ENCODE peak calls at places on chromosome 6, in six cellular contexts. One of them, this sample, is unnamed.

GRCh38 chr6:161273752-161274487 is at the start of gene AGPAT4:
- DNase-seq in ELR: peak; percentile 98
- DNase-seq in hypothalamus: peak; percentile 19
- DNase-seq in stimulated activated CD4-positive, alpha-beta T cell treated with anti-CD3 and anti-CD28 coated beads, Interleukin-15, amount 100 ng/mL, for 1 hour: peak; percentile 34
- DNase-seq in progenitor cell of endocrine pancreas: peak; percentile 34
- DNase-seq in effector memory CD4-positive, alpha-beta T cell: peak; percentile 59
- DNase-seq in this sample: peak; percentile 98

GRCh38 chr6:72218125-72218524 is 331.8 kb downstream of the RIMS1 start:
- DNase-seq in stimulated activated CD4-positive, alpha-beta T cell treated with anti-CD3 and anti-CD28 coated beads, Interleukin-15, amount 100 ng/mL, for 1 hour: no peak
- DNase-seq in hypothalamus: no peak
- DNase-seq in effector memory CD4-positive, alpha-beta T cell: no peak
- DNase-seq in ELR: peak; percentile 68
- DNase-seq in progenitor cell of endocrine pancreas: peak; percentile 32
- DNase-seq in this sample: peak; percentile 59

GRCh38 chr6:13524801-13525508 is 37.6 kb upstream of the GFOD1 start:
- DNase-seq in ELR: no peak
- DNase-seq in effector memory CD4-positive, alpha-beta T cell: no peak
- DNase-seq in stimulated activated CD4-positive, alpha-beta T cell treated with anti-CD3 and anti-CD28 coated beads, Interleukin-15, amount 100 ng/mL, for 1 hour: no peak
- DNase-seq in progenitor cell of endocrine pancreas: no peak
- DNase-seq in hypothalamus: no peak
- DNase-seq in this sample: no peak

GRCh38 chr6:162976141-162976540 is 248.4 kb downstream of the PACRG start:
- DNase-seq in effector memory CD4-positive, alpha-beta T cell: no peak
- DNase-seq in ELR: no peak
- DNase-seq in stimulated activated CD4-positive, alpha-beta T cell treated with anti-CD3 and anti-CD28 coated beads, Interleukin-15, amount 100 ng/mL, for 1 hour: no peak
- DNase-seq in progenitor cell of endocrine pancreas: no peak
- DNase-seq in hypothalamus: no peak
- DNase-seq in this sample: no peak

GRCh38 chr6:157314705-157315321 is 8.5 kb downstream of the TMEM242 start:
- DNase-seq in ELR: peak; percentile 86
- DNase-seq in progenitor cell of endocrine pancreas: no peak
- DNase-seq in hypothalamus: no peak
- DNase-seq in effector memory CD4-positive, alpha-beta T cell: no peak
- DNase-seq in stimulated activated CD4-positive, alpha-beta T cell treated with anti-CD3 and anti-CD28 coated beads, Interleukin-15, amount 100 ng/mL, for 1 hour: no peak
- DNase-seq in this sample: peak; percentile 89

GRCh38 chr6:75333811-75334210 is 49.2 kb upstream of the TMEM30A start:
- DNase-seq in hypothalamus: no peak
- DNase-seq in ELR: no peak
- DNase-seq in stimulated activated CD4-positive, alpha-beta T cell treated with anti-CD3 and anti-CD28 coated beads, Interleukin-15, amount 100 ng/mL, for 1 hour: no peak
- DNase-seq in effector memory CD4-positive, alpha-beta T cell: no peak
- DNase-seq in progenitor cell of endocrine pancreas: no peak
- DNase-seq in this sample: no peak

GRCh38 chr6:166862287-166862977 is 93.9 kb downstream of the RNASET2 start:
- DNase-seq in stimulated activated CD4-positive, alpha-beta T cell treated with anti-CD3 and anti-CD28 coated beads, Interleukin-15, amount 100 ng/mL, for 1 hour: no peak
- DNase-seq in effector memory CD4-positive, alpha-beta T cell: peak; percentile 10
- DNase-seq in ELR: no peak
- DNase-seq in progenitor cell of endocrine pancreas: peak; percentile 23
- DNase-seq in hypothalamus: no peak
- DNase-seq in this sample: no peak

GRCh38 chr6:33989016-33989854 is 156.7 kb downstream of the GRM4 start:
- DNase-seq in hypothalamus: no peak
- DNase-seq in ELR: no peak
- DNase-seq in effector memory CD4-positive, alpha-beta T cell: no peak
- DNase-seq in stimulated activated CD4-positive, alpha-beta T cell treated with anti-CD3 and anti-CD28 coated beads, Interleukin-15, amount 100 ng/mL, for 1 hour: no peak
- DNase-seq in progenitor cell of endocrine pancreas: no peak
- DNase-seq in this sample: no peak

GRCh38 chr6:107290491-107290890 is 168.9 kb downstream of the PDSS2 start:
- DNase-seq in progenitor cell of endocrine pancreas: no peak
- DNase-seq in ELR: no peak
- DNase-seq in stimulated activated CD4-positive, alpha-beta T cell treated with anti-CD3 and anti-CD28 coated beads, Interleukin-15, amount 100 ng/mL, for 1 hour: no peak
- DNase-seq in effector memory CD4-positive, alpha-beta T cell: no peak
- DNase-seq in hypothalamus: no peak
- DNase-seq in this sample: no peak

GRCh38 chr6:69843189-69843588 is 23.2 kb upstream of the COL19A1 start:
- DNase-seq in ELR: no peak
- DNase-seq in effector memory CD4-positive, alpha-beta T cell: no peak
- DNase-seq in stimulated activated CD4-positive, alpha-beta T cell treated with anti-CD3 and anti-CD28 coated beads, Interleukin-15, amount 100 ng/mL, for 1 hour: no peak
- DNase-seq in hypothalamus: no peak
- DNase-seq in progenitor cell of endocrine pancreas: no peak
- DNase-seq in this sample: no peak

GRCh38 chr6:39225543-39225942 is 3.7 kb downstream of the KCNK5 start:
- DNase-seq in effector memory CD4-positive, alpha-beta T cell: no peak
- DNase-seq in progenitor cell of endocrine pancreas: no peak
- DNase-seq in ELR: no peak
- DNase-seq in stimulated activated CD4-positive, alpha-beta T cell treated with anti-CD3 and anti-CD28 coated beads, Interleukin-15, amount 100 ng/mL, for 1 hour: no peak
- DNase-seq in hypothalamus: no peak
- DNase-seq in this sample: no peak

GRCh38 chr6:119524410-119524809 is 174.8 kb upstream of the MAN1A1 start:
- DNase-seq in stimulated activated CD4-positive, alpha-beta T cell treated with anti-CD3 and anti-CD28 coated beads, Interleukin-15, amount 100 ng/mL, for 1 hour: no peak
- DNase-seq in ELR: no peak
- DNase-seq in effector memory CD4-positive, alpha-beta T cell: no peak
- DNase-seq in hypothalamus: no peak
- DNase-seq in progenitor cell of endocrine pancreas: no peak
- DNase-seq in this sample: no peak

GRCh38 chr6:71206086-71206485 is 82.5 kb upstream of the OGFRL1 start:
- DNase-seq in effector memory CD4-positive, alpha-beta T cell: no peak
- DNase-seq in progenitor cell of endocrine pancreas: no peak
- DNase-seq in ELR: no peak
- DNase-seq in hypothalamus: no peak
- DNase-seq in stimulated activated CD4-positive, alpha-beta T cell treated with anti-CD3 and anti-CD28 coated beads, Interleukin-15, amount 100 ng/mL, for 1 hour: no peak
- DNase-seq in this sample: no peak

GRCh38 chr6:5531853-5532375 is 270.6 kb downstream of the FARS2 start:
- DNase-seq in stimulated activated CD4-positive, alpha-beta T cell treated with anti-CD3 and anti-CD28 coated beads, Interleukin-15, amount 100 ng/mL, for 1 hour: no peak
- DNase-seq in ELR: no peak
- DNase-seq in hypothalamus: no peak
- DNase-seq in effector memory CD4-positive, alpha-beta T cell: no peak
- DNase-seq in progenitor cell of endocrine pancreas: no peak
- DNase-seq in this sample: no peak

GRCh38 chr6:105832358-105832757 is 253.8 kb upstream of the PRDM1 start:
- DNase-seq in effector memory CD4-positive, alpha-beta T cell: no peak
- DNase-seq in progenitor cell of endocrine pancreas: no peak
- DNase-seq in hypothalamus: no peak
- DNase-seq in ELR: no peak
- DNase-seq in stimulated activated CD4-positive, alpha-beta T cell treated with anti-CD3 and anti-CD28 coated beads, Interleukin-15, amount 100 ng/mL, for 1 hour: no peak
- DNase-seq in this sample: no peak

GRCh38 chr6:15158821-15159619 is 86.8 kb upstream of the JARID2 start:
- DNase-seq in stimulated activated CD4-positive, alpha-beta T cell treated with anti-CD3 and anti-CD28 coated beads, Interleukin-15, amount 100 ng/mL, for 1 hour: no peak
- DNase-seq in hypothalamus: no peak
- DNase-seq in progenitor cell of endocrine pancreas: no peak
- DNase-seq in ELR: no peak
- DNase-seq in effector memory CD4-positive, alpha-beta T cell: no peak
- DNase-seq in this sample: no peak

GRCh38 chr6:18219611-18220010 is 44.7 kb downstream of the DEK start:
- DNase-seq in hypothalamus: no peak
- DNase-seq in ELR: no peak
- DNase-seq in effector memory CD4-positive, alpha-beta T cell: no peak
- DNase-seq in stimulated activated CD4-positive, alpha-beta T cell treated with anti-CD3 and anti-CD28 coated beads, Interleukin-15, amount 100 ng/mL, for 1 hour: no peak
- DNase-seq in progenitor cell of endocrine pancreas: no peak
- DNase-seq in this sample: no peak

GRCh38 chr6:152954443-152954842 is 28.4 kb downstream of the FBXO5 start:
- DNase-seq in stimulated activated CD4-positive, alpha-beta T cell treated with anti-CD3 and anti-CD28 coated beads, Interleukin-15, amount 100 ng/mL, for 1 hour: no peak
- DNase-seq in hypothalamus: no peak
- DNase-seq in effector memory CD4-positive, alpha-beta T cell: no peak
- DNase-seq in progenitor cell of endocrine pancreas: no peak
- DNase-seq in ELR: no peak
- DNase-seq in this sample: no peak

GRCh38 chr6:135159531-135159930 is 21.6 kb upstream of the MYB start:
- DNase-seq in hypothalamus: no peak
- DNase-seq in stimulated activated CD4-positive, alpha-beta T cell treated with anti-CD3 and anti-CD28 coated beads, Interleukin-15, amount 100 ng/mL, for 1 hour: no peak
- DNase-seq in progenitor cell of endocrine pancreas: no peak
- DNase-seq in ELR: peak; percentile 44
- DNase-seq in effector memory CD4-positive, alpha-beta T cell: no peak
- DNase-seq in this sample: no peak

GRCh38 chr6:63635563-63636515 is at the start of gene PHF3:
- DNase-seq in progenitor cell of endocrine pancreas: peak; percentile 85
- DNase-seq in effector memory CD4-positive, alpha-beta T cell: peak; percentile 88
- DNase-seq in hypothalamus: peak; percentile 54
- DNase-seq in ELR: peak; percentile 93
- DNase-seq in stimulated activated CD4-positive, alpha-beta T cell treated with anti-CD3 and anti-CD28 coated beads, Interleukin-15, amount 100 ng/mL, for 1 hour: peak; percentile 80
- DNase-seq in this sample: peak; percentile 92

GRCh38 chr6:88916615-88917198 is 46.7 kb downstream of the RNGTT start:
- DNase-seq in effector memory CD4-positive, alpha-beta T cell: no peak
- DNase-seq in stimulated activated CD4-positive, alpha-beta T cell treated with anti-CD3 and anti-CD28 coated beads, Interleukin-15, amount 100 ng/mL, for 1 hour: no peak
- DNase-seq in ELR: no peak
- DNase-seq in hypothalamus: no peak
- DNase-seq in progenitor cell of endocrine pancreas: no peak
- DNase-seq in this sample: no peak

GRCh38 chr6:122755901-122756300 is 23.6 kb upstream of the FABP7 start:
- DNase-seq in hypothalamus: no peak
- DNase-seq in stimulated activated CD4-positive, alpha-beta T cell treated with anti-CD3 and anti-CD28 coated beads, Interleukin-15, amount 100 ng/mL, for 1 hour: no peak
- DNase-seq in progenitor cell of endocrine pancreas: no peak
- DNase-seq in ELR: no peak
- DNase-seq in effector memory CD4-positive, alpha-beta T cell: no peak
- DNase-seq in this sample: no peak

GRCh38 chr6:5728726-5729434 is 277.8 kb downstream of the NRN1 start:
- DNase-seq in ELR: peak; percentile 56
- DNase-seq in effector memory CD4-positive, alpha-beta T cell: no peak
- DNase-seq in progenitor cell of endocrine pancreas: no peak
- DNase-seq in stimulated activated CD4-positive, alpha-beta T cell treated with anti-CD3 and anti-CD28 coated beads, Interleukin-15, amount 100 ng/mL, for 1 hour: no peak
- DNase-seq in hypothalamus: no peak
- DNase-seq in this sample: peak; percentile 46

GRCh38 chr6:36980876-36981619 is 4.9 kb downstream of the MTCH1 start:
- DNase-seq in effector memory CD4-positive, alpha-beta T cell: no peak
- DNase-seq in stimulated activated CD4-positive, alpha-beta T cell treated with anti-CD3 and anti-CD28 coated beads, Interleukin-15, amount 100 ng/mL, for 1 hour: no peak
- DNase-seq in progenitor cell of endocrine pancreas: no peak
- DNase-seq in ELR: no peak
- DNase-seq in hypothalamus: no peak
- DNase-seq in this sample: no peak

GRCh38 chr6:75115501-75115900 is 90.4 kb downstream of the COL12A1 start:
- DNase-seq in hypothalamus: no peak
- DNase-seq in progenitor cell of endocrine pancreas: no peak
- DNase-seq in stimulated activated CD4-positive, alpha-beta T cell treated with anti-CD3 and anti-CD28 coated beads, Interleukin-15, amount 100 ng/mL, for 1 hour: no peak
- DNase-seq in ELR: no peak
- DNase-seq in effector memory CD4-positive, alpha-beta T cell: no peak
- DNase-seq in this sample: no peak

GRCh38 chr6:109491207-109491938 is 8.4 kb upstream of the ZBTB24 start:
- DNase-seq in progenitor cell of endocrine pancreas: no peak
- DNase-seq in effector memory CD4-positive, alpha-beta T cell: no peak
- DNase-seq in stimulated activated CD4-positive, alpha-beta T cell treated with anti-CD3 and anti-CD28 coated beads, Interleukin-15, amount 100 ng/mL, for 1 hour: no peak
- DNase-seq in ELR: no peak
- DNase-seq in hypothalamus: no peak
- DNase-seq in this sample: no peak

GRCh38 chr6:89952696-89953095 is 58.4 kb downstream of the GJA10 start:
- DNase-seq in ELR: peak; percentile 95
- DNase-seq in hypothalamus: no peak
- DNase-seq in effector memory CD4-positive, alpha-beta T cell: peak; percentile 37
- DNase-seq in progenitor cell of endocrine pancreas: no peak
- DNase-seq in stimulated activated CD4-positive, alpha-beta T cell treated with anti-CD3 and anti-CD28 coated beads, Interleukin-15, amount 100 ng/mL, for 1 hour: no peak
- DNase-seq in this sample: no peak

GRCh38 chr6:83215131-83216047 is 22.2 kb downstream of the RWDD2A start:
- DNase-seq in stimulated activated CD4-positive, alpha-beta T cell treated with anti-CD3 and anti-CD28 coated beads, Interleukin-15, amount 100 ng/mL, for 1 hour: peak; percentile 14
- DNase-seq in ELR: peak; percentile 85
- DNase-seq in progenitor cell of endocrine pancreas: peak; percentile 23
- DNase-seq in effector memory CD4-positive, alpha-beta T cell: peak; percentile 26
- DNase-seq in hypothalamus: no peak
- DNase-seq in this sample: peak; percentile 87

This sample was measured in RKO.